ENCODE peak calls at places on chromosomes 13 and 19, in seven cellular contexts. E, T, Y, J, I, S and W are unnamed samples.

GRCh38 chr13:85031771-85032170 is 767.4 kb downstream of the SLITRK6 start:
- DNase-seq in E (no peak), T (no peak), Y (no peak), J (no peak), I (no peak), S (no peak), W (no peak)

GRCh38 chr19:10566658-10567410 is 1.0 kb upstream of the KRI1 start:
- DNase-seq in E (no peak), T (no peak), Y (no peak), J (no peak), I (no peak), S (no peak), W (no peak)

GRCh38 chr13:29476046-29476445 is 119.4 kb downstream of the SLC7A1 start:
- DNase-seq in E (peak; percentile 83), T (no peak), Y (no peak), J (no peak), I (no peak), S (no peak), W (no peak)

GRCh38 chr19:8641908-8642547 is 11.6 kb downstream of the NFILZ start:
- DNase-seq in E (peak; percentile 33), T (peak; percentile 70), Y (peak; percentile 24), J (no peak), I (no peak), S (peak; percentile 51), W (no peak)

GRCh38 chr13:100954430-100955361 is 280.1 kb upstream of the TMTC4 start:
- DNase-seq in E (no peak), T (no peak), Y (no peak), J (no peak), I (no peak), S (no peak), W (no peak)

GRCh38 chr19:13502231-13502630 is 4.0 kb downstream of the CACNA1A start:
- DNase-seq in E (no peak), T (no peak), Y (no peak), J (no peak), I (no peak), S (no peak), W (no peak)

GRCh38 chr13:82713681-82714405 is 1168.4 kb downstream of the SLITRK1 start:
- DNase-seq in E (no peak), T (peak; percentile 28), Y (no peak), J (no peak), I (no peak), S (no peak), W (no peak)

GRCh38 chr13:41544824-41545707 is 87.7 kb downstream of the RGCC start:
- DNase-seq in E (peak; percentile 84), T (peak; percentile 78), Y (no peak), J (no peak), I (no peak), S (no peak), W (no peak)

GRCh38 chr13:82627183-82627582 is 1255.1 kb downstream of the SLITRK1 start:
- DNase-seq in E (peak; percentile 77), T (peak; percentile 89), Y (no peak), J (no peak), I (no peak), S (no peak), W (no peak)

GRCh38 chr13:49627831-49628652 is at the start of gene ARL11:
- DNase-seq in E (peak; percentile 32), T (no peak), Y (peak; percentile 52), J (peak; percentile 44), I (peak; percentile 49), S (peak; percentile 44), W (peak; percentile 22)

GRCh38 chr19:2654585-2654861 is 48.0 kb downstream of the GNG7 start:
- DNase-seq in E (no peak), T (no peak), Y (no peak), J (no peak), I (no peak), S (no peak), W (no peak)

GRCh38 chr19:1599460-1599846 is 5.8 kb downstream of the UQCR11 start:
- DNase-seq in E (no peak), T (no peak), Y (no peak), J (no peak), I (no peak), S (no peak), W (no peak)

GRCh38 chr19:1605236-1606137 is at the start of gene UQCR11:
- DNase-seq in E (peak; percentile 82), T (peak; percentile 84), Y (peak; percentile 94), J (peak; percentile 95), I (peak; percentile 98), S (peak; percentile 97), W (peak; percentile 95)

GRCh38 chr19:1601613-1602064 is 3.6 kb downstream of the UQCR11 start:
- DNase-seq in E (no peak), T (peak; percentile 8), Y (no peak), J (no peak), I (no peak), S (no peak), W (no peak)

GRCh38 chr19:1598777-1599459 is 6.3 kb upstream of the MBD3 start:
- DNase-seq in E (no peak), T (no peak), Y (no peak), J (no peak), I (no peak), S (no peak), W (no peak)

GRCh38 chr19:1602091-1602707 is 3.1 kb downstream of the UQCR11 start:
- DNase-seq in E (no peak), T (no peak), Y (no peak), J (no peak), I (no peak), S (no peak), W (no peak)
- H3K36me3 ChIP-seq in E (peaks cover 16% of the 10 kb centered on the region), T (peaks cover 5% of the 10 kb centered on the region), Y (peaks cover 46% of the 10 kb centered on the region), J (peaks cover 13% of the 10 kb centered on the region), I (no peaks in the 10 kb centered on the region), S (no peaks in the 10 kb centered on the region), W (peaks cover 35% of the 10 kb centered on the region)

GRCh38 chr13:73293902-73294523 is 235.2 kb downstream of the KLF5 start:
- DNase-seq in E (no peak), T (no peak), Y (no peak), J (no peak), I (no peak), S (no peak), W (no peak)
- H3K4me3 ChIP-seq in E (no peak overlapping the region), T (no peak overlapping the region), Y (no peak overlapping the region), J (no peak overlapping the region), I (no peak overlapping the region), S (no peak overlapping the region), W (no peak overlapping the region)

GRCh38 chr13:23375007-23375971 is 58.2 kb downstream of the SACS start:
- DNase-seq in E (peak; percentile 68), T (peak; percentile 87), Y (peak; percentile 92), J (peak; percentile 94), I (peak; percentile 98), S (peak; percentile 97), W (peak; percentile 99)
- TF ChIP-seq CTCF in E (peak; percentile 23), T (no peak), Y (peak; percentile 14), J (no peak), I (no peak), S (peak; percentile 27), W (no peak)

GRCh38 chr19:15244106-15244803 is 12.0 kb upstream of the EPHX3 start:
- DNase-seq in E (no peak), T (no peak), Y (no peak), J (no peak), I (no peak), S (no peak), W (no peak)
- H3K36me3 ChIP-seq in E (peaks cover 67% of the 10 kb centered on the region), T (peaks cover 34% of the 10 kb centered on the region), Y (peaks cover 83% of the 10 kb centered on the region), J (peaks cover 58% of the 10 kb centered on the region), I (peaks cover 3% of the 10 kb centered on the region), S (no peaks in the 10 kb centered on the region), W (peaks cover 88% of the 10 kb centered on the region)

GRCh38 chr13:43445651-43446050 is 341.1 kb downstream of the ENOX1 start:
- DNase-seq in E (no peak), T (no peak), Y (no peak), J (no peak), I (no peak), S (no peak), W (no peak)

GRCh38 chr13:43446126-43446525 is 340.6 kb downstream of the ENOX1 start:
- DNase-seq in E (no peak), T (no peak), Y (no peak), J (no peak), I (no peak), S (no peak), W (no peak)

GRCh38 chr13:43444085-43444484 is 342.7 kb downstream of the ENOX1 start:
- DNase-seq in E (no peak), T (no peak), Y (no peak), J (no peak), I (no peak), S (no peak), W (peak; percentile 15)

DNA sequence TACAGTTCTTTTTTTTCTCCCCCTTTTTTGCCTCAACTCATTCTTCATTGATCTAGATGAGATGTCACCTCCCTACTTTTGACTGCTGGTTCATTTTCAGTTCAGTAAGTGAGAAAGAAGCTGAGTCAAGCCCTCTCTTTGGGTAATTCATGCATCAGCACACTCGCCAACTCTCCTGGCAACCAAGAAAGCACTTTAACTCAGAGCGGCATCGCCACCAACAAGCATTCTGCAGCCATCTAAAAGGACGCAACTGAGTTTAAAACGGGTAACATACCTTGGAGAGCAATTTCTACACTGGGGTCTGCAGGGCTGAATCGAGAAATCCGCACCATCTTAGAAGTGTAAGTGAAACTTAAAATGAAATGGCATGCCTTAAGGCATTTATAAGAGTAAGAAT is 338.2 kb downstream of the ENOX1 start:
- DNase-seq in E (no peak), T (no peak), Y (no peak), J (peak; percentile 10), I (no peak), S (no peak), W (no peak)
- H3K4me3 ChIP-seq in E (no peak overlapping the region), T (no peak overlapping the region), Y (no peak overlapping the region), J (no peak overlapping the region), I (no peak overlapping the region), S (no peak overlapping the region), W (no peak overlapping the region)